ENCODE peak calls at places on chromosomes 3 and 15, in seven cellular contexts. T, Y, D, H, X, M and P are unnamed samples.
A peak's percentile ranks its signal among the peaks of the same experiment; 100 is the strongest.

GRCh38 chr3:112629425-112629824 is 11.5 kb downstream of the CCDC80 start:
- DNase-seq in T (peak; percentile 59), Y (peak; percentile 47), D (peak; percentile 70), H (peak; percentile 90), X (no peak), M (peak; percentile 94), P (peak; percentile 89)

GRCh38 chr3:20022954-20023644 is 11.0 kb upstream of the PP2D1 start:
- DNase-seq in T (no peak), Y (no peak), D (no peak), H (no peak), X (no peak), M (no peak), P (no peak)

GRCh38 chr3:12230406-12230805 is 58.5 kb upstream of the PPARG start:
- DNase-seq in T (no peak), Y (no peak), D (no peak), H (no peak), X (no peak), M (no peak), P (no peak)

GRCh38 chr15:29765898-29766537 is 56.2 kb downstream of the TJP1 start:
- DNase-seq in T (no peak), Y (no peak), D (no peak), H (no peak), X (no peak), M (no peak), P (no peak)

GRCh38 chr3:9946112-9947024 is 5.8 kb downstream of the PRRT3 start:
- DNase-seq in T (peak; percentile 88), Y (no peak), D (peak; percentile 64), H (peak; percentile 92), X (peak; percentile 60), M (peak; percentile 91), P (peak; percentile 94)

GRCh38 chr3:132840201-132840700 is 118.0 kb upstream of the NPHP3 start:
- DNase-seq in T (no peak), Y (no peak), D (no peak), H (no peak), X (no peak), M (no peak), P (no peak)

GRCh38 chr3:77039606-77040553 is at the start of gene ROBO2:
- DNase-seq in T (peak; percentile 28), Y (peak; percentile 19), D (peak; percentile 3), H (peak; percentile 4), X (no peak), M (peak; percentile 44), P (peak; percentile 91)

GRCh38 chr15:66588537-66588936 is 22.7 kb upstream of the LCTL start:
- DNase-seq in T (no peak), Y (no peak), D (no peak), H (no peak), X (no peak), M (no peak), P (no peak)

GRCh38 chr3:161770532-161771386 is 274.2 kb downstream of the OTOL1 start:
- DNase-seq in T (no peak), Y (peak; percentile 77), D (peak; percentile 69), H (peak; percentile 84), X (peak; percentile 42), M (no peak), P (no peak)

GRCh38 chr3:126522363-126522788 is 1.6 kb upstream of the CHST13 start:
- DNase-seq in T (peak; percentile 54), Y (peak; percentile 22), D (peak; percentile 53), H (peak; percentile 57), X (no peak), M (peak; percentile 55), P (peak; percentile 88)